ENCODE peak calls at places on chromosomes 5 and 9, in four cellular contexts. F is GM12878, C is HepG2, M is H1. H is an unnamed sample.

GRCh38 chr5:52502591-52502990 is 285.1 kb upstream of the ITGA1 start:
- DNase-seq in F (no peak), M (no peak), C (no peak), H (no peak)

GRCh38 chr5:59587489-59588337 is 305.8 kb downstream of the PDE4D start:
- DNase-seq in F (no peak), C (no peak), M (peak; percentile 70), H (peak; percentile 66)

GRCh38 chr9:13588151-13589043 is 308.9 kb upstream of the MPDZ start:
- DNase-seq in C (no peak), F (no peak), M (no peak), H (peak; percentile 20)

GRCh38 chr9:89845321-89845720 is 240.5 kb downstream of the GADD45G start:
- DNase-seq in F (no peak), C (no peak), M (no peak), H (no peak)

GRCh38 chr5:145923405-145923804 is 13.0 kb upstream of the SH3RF2 start:
- DNase-seq in M (no peak), F (no peak), C (no peak), H (no peak)

GRCh38 chr5:139481122-139481533 is 1.4 kb downstream of the STING1 start:
- DNase-seq in M (no peak), F (no peak), C (no peak), H (no peak)

GRCh38 chr5:150484964-150485769 is 22.8 kb upstream of the NDST1 start:
- DNase-seq in C (peak; percentile 39), F (no peak), M (no peak), H (no peak)

GRCh38 chr5:151047814-151048425 is 27.5 kb downstream of the GPX3 start:
- DNase-seq in C (peak; percentile 30), M (no peak), F (no peak), H (peak; percentile 48)

GRCh38 chr9:124212381-124213050 is 45.2 kb upstream of the NEK6 start:
- DNase-seq in C (no peak), M (no peak), F (no peak), H (no peak)

DNA sequence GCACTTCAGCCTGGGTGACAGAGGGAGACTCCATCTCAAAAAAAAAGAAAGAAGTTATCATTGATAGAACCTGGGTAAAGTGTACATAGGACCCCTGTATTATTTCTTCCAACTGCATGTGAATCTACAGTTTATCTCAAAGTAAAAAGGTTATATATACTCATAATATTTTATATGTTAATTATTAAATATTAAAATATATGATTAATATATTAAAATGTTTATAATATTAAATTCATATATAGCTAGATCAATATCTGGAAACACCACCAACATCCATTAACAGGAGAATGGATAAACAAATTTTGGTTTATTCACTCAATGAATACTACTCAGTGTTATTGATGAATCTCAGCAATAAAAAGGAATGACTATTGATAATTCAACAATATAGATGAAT is 19.7 kb downstream of the C5orf15 start:
- DNase-seq in C (no peak), M (no peak), F (no peak), H (no peak)
- TF ChIP-seq SUZ12 in C (no peak), M (no peak), F (no peak), H (no peak)

GRCh38 chr5:149128023-149128875 is 13.0 kb upstream of the ABLIM3 start:
- DNase-seq in F (no peak), M (no peak), C (no peak), H (peak; percentile 76)
- TF ChIP-seq SP1 in F (no peak), M (no peak), C (no peak), H (no peak)

GRCh38 chr5:15286659-15287058 is 213.3 kb upstream of the FBXL7 start:
- DNase-seq in C (no peak), M (no peak), F (no peak), H (no peak)
- TF ChIP-seq SUZ12 in C (no peak), M (no peak), F (no peak), H (no peak)

GRCh38 chr5:141182248-141182647 is at the start of gene PCDHB16:
- DNase-seq in C (peak; percentile 53), M (no peak), F (no peak), H (peak; percentile 14)
- TF ChIP-seq SP1 in C (no peak), M (no peak), F (no peak), H (no peak)

GRCh38 chr5:131999991-132000490 is 11.4 kb downstream of the ACSL6 start:
- DNase-seq in F (no peak), M (no peak), C (no peak), H (no peak)
- TF ChIP-seq SUZ12 in F (no peak), M (no peak), C (no peak), H (no peak)

GRCh38 chr9:82037126-82037525 is 48.6 kb downstream of the SPATA31D1 start:
- DNase-seq in C (no peak), F (no peak), M (no peak), H (no peak)

GRCh38 chr9:82036101-82036500 is 47.5 kb downstream of the SPATA31D1 start:
- DNase-seq in C (no peak), F (no peak), M (no peak), H (no peak)

GRCh38 chr9:82035332-82035731 is 46.8 kb downstream of the SPATA31D1 start:
- DNase-seq in M (no peak), F (no peak), C (no peak), H (no peak)

DNA sequence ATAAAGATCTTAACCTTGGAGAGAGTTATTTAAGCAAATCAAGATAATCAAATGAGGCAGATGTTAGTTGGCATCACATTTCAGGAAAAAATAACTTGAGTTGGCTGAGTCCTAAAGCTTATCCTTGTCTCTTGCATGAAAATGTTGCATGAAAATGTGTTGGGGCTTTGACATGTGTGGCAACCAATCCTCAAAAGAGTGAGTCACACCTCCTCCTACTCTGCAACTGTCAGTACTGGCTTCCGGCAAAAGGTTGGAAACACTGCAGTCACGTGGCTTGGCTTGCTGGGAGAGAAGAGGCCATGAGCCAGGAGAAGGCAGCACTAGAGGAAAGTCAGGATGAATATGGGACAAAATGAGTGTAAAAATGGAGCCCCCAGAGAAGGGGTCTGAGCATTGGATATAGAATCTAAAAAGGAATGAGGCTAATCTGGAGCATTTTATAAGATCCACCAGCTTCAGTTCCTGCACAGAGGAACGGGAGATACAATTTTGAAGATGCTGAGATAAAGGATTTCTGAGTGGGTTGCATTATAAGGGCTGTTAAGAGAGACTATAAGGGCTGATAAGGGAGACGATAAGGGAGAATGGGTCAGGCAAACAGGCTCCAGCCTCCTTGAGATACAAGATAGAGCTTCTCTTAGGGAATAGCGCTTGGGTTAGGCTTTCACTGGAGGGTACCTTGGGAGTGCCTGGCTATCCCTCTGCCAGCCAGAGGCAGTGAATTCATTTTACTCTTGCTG is 43.1 kb downstream of the SPATA31D1 start:
- DNase-seq in F (no peak), C (peak; percentile 2), M (no peak), H (peak; percentile 8)
- TF ChIP-seq SP1 in F (no peak), C (no peak), M (no peak), H (no peak)

GRCh38 chr5:36950586-36951457 is 74.3 kb downstream of the NIPBL start:
- DNase-seq in C (no peak), M (no peak), F (no peak), H (no peak)
- TF ChIP-seq SUZ12 in C (no peak), M (no peak), F (no peak), H (no peak)

GRCh38 chr5:93787598-93787997 is 46.2 kb upstream of the POU5F2 start:
- DNase-seq in M (no peak), F (no peak), C (no peak), H (no peak)

GRCh38 chr5:93790401-93790800 is 49.0 kb upstream of the POU5F2 start:
- DNase-seq in M (no peak), C (no peak), F (no peak), H (no peak)

GRCh38 chr5:93791520-93791972 is 50.1 kb upstream of the POU5F2 start:
- DNase-seq in F (no peak), C (peak; percentile 14), M (no peak), H (no peak)

GRCh38 chr5:93793159-93793781 is 51.9 kb upstream of the POU5F2 start:
- DNase-seq in M (no peak), F (no peak), C (no peak), H (no peak)

DNA sequence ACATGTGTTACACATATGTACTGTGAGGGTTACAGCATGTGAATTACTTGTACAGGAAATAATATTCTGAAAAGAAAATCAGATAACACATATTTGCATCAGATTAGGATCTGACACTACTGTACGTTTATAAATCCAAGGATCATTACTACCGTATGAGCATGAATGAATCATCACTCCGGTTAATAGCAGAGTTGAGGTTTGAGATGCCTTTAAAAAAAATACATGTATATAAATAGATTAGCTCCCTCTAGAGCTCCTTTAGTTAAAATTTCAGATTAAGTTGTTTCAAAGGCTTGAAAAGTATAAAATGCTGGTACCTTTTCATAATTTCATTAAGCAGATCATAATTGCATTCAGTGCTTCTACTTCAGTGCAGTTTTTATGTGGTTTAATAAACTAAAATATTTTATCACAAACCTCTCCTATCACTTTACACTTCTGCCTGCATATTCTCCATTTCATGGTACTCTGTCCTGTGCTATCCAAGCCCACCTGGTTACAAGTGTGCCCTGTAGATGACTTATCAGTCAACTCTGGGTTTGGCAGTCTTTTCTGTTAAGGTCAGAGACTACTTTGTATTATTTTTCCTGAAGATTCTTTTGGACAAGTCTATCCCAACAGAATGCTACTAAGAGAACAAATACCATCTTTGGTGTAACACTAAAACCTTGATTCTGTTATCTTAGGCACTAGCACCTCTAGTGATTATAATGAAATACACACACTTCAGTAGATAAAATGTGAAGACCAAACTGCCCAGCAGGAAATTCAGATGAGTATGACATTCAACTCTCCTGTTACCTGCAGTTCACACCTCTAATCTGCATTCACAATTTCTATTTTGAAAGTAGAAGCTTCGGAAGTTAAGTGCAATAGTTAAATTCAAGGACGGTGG is 48.0 kb upstream of the POU5F2 start:
- DNase-seq in C (no peak), M (no peak), F (no peak), H (no peak)
- TF ChIP-seq SP1 in C (no peak), M (no peak), F (no peak), H (no peak)

H was measured in HEK293T.